ENCODE peak calls at places on chromosomes 7 and 10, in five cellular contexts. L, S, R, O and I are unnamed samples.

GRCh38 chr7:85025312-85025756 is 161.5 kb downstream of the SEMA3D start:
- DNase-seq in L (no peak), S (peak), R (no peak), O (no peak), I (peak)

GRCh38 chr7:68828575-68828974 is 769.7 kb upstream of the AUTS2 start:
- DNase-seq in L (no peak), S (no peak), R (no peak), O (no peak), I (no peak)

GRCh38 chr7:68841004-68841403 is 757.3 kb upstream of the AUTS2 start:
- DNase-seq in L (no peak), S (no peak), R (no peak), O (no peak), I (no peak)

GRCh38 chr10:66501356-66501755 is 424.5 kb upstream of the LRRTM3 start:
- DNase-seq in L (no peak), S (no peak), R (no peak), O (no peak), I (no peak)

GRCh38 chr10:11822031-11822756 is 962 bp upstream of the PROSER2 start:
- DNase-seq in L (no peak), S (no peak), R (peak), O (no peak), I (no peak)

GRCh38 chr7:96414931-96415292 is 93.0 kb upstream of the SLC25A13 start:
- DNase-seq in L (peak), S (peak), R (peak), O (no peak), I (no peak)

GRCh38 chr7:8135417-8135816 is 126.5 kb downstream of the ICA1 start:
- DNase-seq in L (no peak), S (no peak), R (no peak), O (no peak), I (no peak)

GRCh38 chr10:96850825-96851224 is 18.7 kb downstream of the LCOR start:
- DNase-seq in L (no peak), S (peak), R (peak), O (no peak), I (no peak)

GRCh38 chr7:110569486-110569885 is 521.4 kb upstream of the LRRN3 start:
- DNase-seq in L (no peak), S (no peak), R (no peak), O (no peak), I (no peak)

GRCh38 chr10:60877066-60877776 is 66.8 kb downstream of the RHOBTB1 start:
- DNase-seq in L (no peak), S (no peak), R (no peak), O (no peak), I (no peak)

GRCh38 chr7:131071786-131072504 is 255.7 kb upstream of the MKLN1 start:
- DNase-seq in L (no peak), S (no peak), R (peak), O (no peak), I (peak)

GRCh38 chr7:121187676-121188075 is 141.1 kb upstream of the WNT16 start:
- DNase-seq in L (no peak), S (peak), R (no peak), O (no peak), I (no peak)

GRCh38 chr10:11213156-11213555 is 195.5 kb downstream of the CELF2 start:
- DNase-seq in L (no peak), S (no peak), R (no peak), O (no peak), I (no peak)

GRCh38 chr7:2431260-2431867 is 28.0 kb downstream of the CHST12 start:
- DNase-seq in L (peak), S (no peak), R (peak), O (no peak), I (no peak)

GRCh38 chr7:13628231-13629001 is 361.1 kb downstream of the ETV1 start:
- DNase-seq in L (no peak), S (peak), R (peak), O (no peak), I (no peak)

GRCh38 chr10:125189162-125189561 is 28.8 kb upstream of the CTBP2 start:
- DNase-seq in L (no peak), S (no peak), R (no peak), O (no peak), I (no peak)

GRCh38 chr7:362416-363096 is 72.6 kb downstream of the FOXL3 start:
- DNase-seq in L (no peak), S (peak), R (no peak), O (peak), I (no peak)

GRCh38 chr7:138892808-138893207 is 88.4 kb downstream of the KIAA1549 start:
- DNase-seq in L (no peak), S (no peak), R (no peak), O (no peak), I (no peak)

GRCh38 chr7:2520131-2520807 is 695 bp downstream of the LFNG start:
- DNase-seq in L (no peak), S (no peak), R (peak), O (no peak), I (no peak)

GRCh38 chr7:50650057-50650664 is 85.0 kb upstream of the DDC start:
- DNase-seq in L (no peak), S (no peak), R (no peak), O (no peak), I (no peak)

GRCh38 chr10:110947061-110947595 is 27.7 kb downstream of the SHOC2 start:
- DNase-seq in L (no peak), S (peak), R (no peak), O (no peak), I (no peak)

GRCh38 chr10:129605986-129606518 is 139.0 kb downstream of the MGMT start:
- DNase-seq in L (no peak), S (no peak), R (no peak), O (no peak), I (no peak)

GRCh38 chr10:122468923-122469781 is 7.8 kb downstream of the HTRA1 start:
- DNase-seq in L (no peak), S (peak), R (peak), O (no peak), I (no peak)